ENCODE peak calls at places on chromosomes 11 and 22, in seven cellular contexts. R is spleen; G is effector memory CD4-positive, alpha-beta T cell; I is colonic mucosa; N is HL-60; M is vagina; Z is K562. B is an unnamed sample. For H3K27me3, the result is how much of the 10 kb centered on the place peaks cover.

GRCh38 chr11:83033972-83034672 is 37.6 kb downstream of the RAB30 start:
- DNase-seq in R (no peak), G (no peak), I (peak), N (no peak), M (no peak), Z (no peak), B (no peak)

GRCh38 chr22:27777128-27777527 is 24.4 kb downstream of the MN1 start:
- DNase-seq in R (no peak), G (no peak), I (no peak), N (no peak), M (no peak), Z (no peak), B (no peak)

GRCh38 chr11:86637976-86638375 is 34.4 kb downstream of the ME3 start:
- DNase-seq in R (no peak), G (no peak), I (no peak), N (no peak), M (no peak), Z (no peak), B (no peak)

GRCh38 chr22:29172216-29172615 is 33.5 kb upstream of the EMID1 start:
- DNase-seq in R (no peak), G (no peak), I (no peak), N (no peak), M (no peak), Z (no peak), B (no peak)

GRCh38 chr11:75577198-75577597 is 15.1 kb downstream of the SERPINH1 start:
- DNase-seq in R (no peak), G (no peak), I (peak), N (no peak), M (no peak), Z (peak), B (no peak)

GRCh38 chr11:36153581-36153980 is 135.6 kb downstream of the COMMD9 start:
- DNase-seq in R (no peak), G (no peak), I (no peak), N (no peak), M (no peak), Z (no peak), B (no peak)

GRCh38 chr11:30016588-30017363 is at the start of gene KCNA4:
- DNase-seq in R (no peak), G (no peak), I (no peak), N (no peak), M (no peak), Z (peak), B (no peak)

GRCh38 chr11:93577291-93577690 is 34.1 kb upstream of the SMCO4 start:
- DNase-seq in R (no peak), G (no peak), I (no peak), N (no peak), M (no peak), Z (no peak), B (peak)

GRCh38 chr11:101870510-101870909 is 44.3 kb upstream of the CEP126 start:
- DNase-seq in R (no peak), G (no peak), I (no peak), N (no peak), M (no peak), Z (no peak), B (peak)

GRCh38 chr11:117044287-117045035 is 53.8 kb downstream of the SIK3 start:
- DNase-seq in R (no peak), G (no peak), I (no peak), N (no peak), M (no peak), Z (no peak), B (no peak)

GRCh38 chr11:93717501-93717900 is 23.8 kb downstream of the TAF1D start:
- DNase-seq in R (no peak), G (no peak), I (no peak), N (no peak), M (no peak), Z (no peak), B (peak)

GRCh38 chr22:46929046-46929688 is 166.7 kb downstream of the TBC1D22A start:
- DNase-seq in R (no peak), G (no peak), I (no peak), N (no peak), M (no peak), Z (no peak), B (no peak)

GRCh38 chr11:110337570-110338193 is 41.3 kb upstream of the RDX start:
- DNase-seq in R (no peak), G (no peak), I (no peak), N (no peak), M (no peak), Z (no peak), B (peak)

GRCh38 chr11:84714316-84714780 is 912.8 kb downstream of the DLG2 start:
- DNase-seq in R (peak), G (no peak), I (peak), N (peak), M (no peak), Z (peak), B (peak)

GRCh38 chr11:45811109-45811435 is 6.1 kb downstream of the SLC35C1 start:
- DNase-seq in R (no peak), G (no peak), I (no peak), N (no peak), M (no peak), Z (no peak), B (no peak)

GRCh38 chr11:61472868-61473267 is 35.7 kb upstream of the LRRC10B start:
- DNase-seq in R (no peak), G (no peak), I (no peak), N (no peak), M (no peak), Z (no peak), B (no peak)

GRCh38 chr22:31613286-31613903 is 48.6 kb downstream of the PISD start:
- DNase-seq in R (peak), G (no peak), I (no peak), N (no peak), M (no peak), Z (no peak), B (no peak)

GRCh38 chr22:17035246-17035645 is 27.2 kb upstream of the GAB4 start:
- DNase-seq in R (no peak), G (no peak), I (no peak), N (no peak), M (no peak), Z (no peak), B (no peak)

GRCh38 chr22:24138649-24139420 is 42.5 kb upstream of the SUSD2 start:
- DNase-seq in R (no peak), G (no peak), I (no peak), N (no peak), M (no peak), Z (no peak), B (no peak)

GRCh38 chr11:133834399-133835257 is 10.7 kb downstream of the SPATA19 start:
- DNase-seq in R (peak), G (no peak), I (no peak), N (no peak), M (peak), Z (no peak), B (no peak)

GRCh38 chr11:128334311-128335044 is 252.9 kb downstream of the ETS1 start:
- DNase-seq in R (peak), G (no peak), I (no peak), N (no peak), M (no peak), Z (no peak), B (no peak)

GRCh38 chr11:88354909-88355308 is 17.4 kb upstream of the CTSC start:
- DNase-seq in R (no peak), G (no peak), I (no peak), N (no peak), M (no peak), Z (no peak), B (no peak)

GRCh38 chr22:46077669-46078099 is 72.6 kb upstream of the PPARA start:
- DNase-seq in R (peak), G (no peak), I (no peak), N (no peak), M (no peak), Z (no peak), B (no peak)

GRCh38 chr22:40387758-40388157 is 17.4 kb downstream of the SGSM3 start:
- DNase-seq in R (no peak), G (no peak), I (peak), N (no peak), M (no peak), Z (no peak), B (no peak)

GRCh38 chr22:39839917-39840510 is 53.5 kb downstream of the ENTHD1 start:
- DNase-seq in R (no peak), G (no peak), I (no peak), N (no peak), M (no peak), Z (peak), B (no peak)

DNA sequence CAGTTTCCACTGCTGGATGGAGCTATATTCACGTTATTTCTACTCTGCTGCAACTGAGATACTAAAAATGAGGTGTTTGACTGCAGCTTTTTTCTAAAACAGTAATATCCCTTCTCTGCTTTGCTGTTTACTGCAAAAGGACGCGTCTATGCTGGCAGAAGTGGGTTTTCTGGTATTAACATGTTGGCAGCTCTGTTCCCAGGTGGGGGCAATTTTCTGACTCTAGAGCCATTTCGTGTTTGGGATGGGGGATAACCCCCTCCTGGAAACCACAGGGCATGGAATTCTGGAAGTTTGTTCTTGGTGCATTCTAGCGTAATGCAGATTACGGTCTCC is 4.9 kb downstream of the GRK2 start:
- DNase-seq in R (no peak), G (no peak), I (no peak), N (no peak), M (no peak), Z (no peak), B (no peak)
- H3K4me3 ChIP-seq in R (peak), G (peak), I (no peak), N (peak), M (peak), Z (no peak), B (no peak)

GRCh38 chr11:31830406-31830805 is 19.3 kb upstream of the PAX6 start:
- DNase-seq in R (no peak), G (no peak), I (no peak), N (no peak), M (no peak), Z (no peak), B (no peak)
- H3K27me3 ChIP-seq in R (under half), G (under half), I (under half), N (half or more), M (under half), Z (under half), B (half or more)

DNA sequence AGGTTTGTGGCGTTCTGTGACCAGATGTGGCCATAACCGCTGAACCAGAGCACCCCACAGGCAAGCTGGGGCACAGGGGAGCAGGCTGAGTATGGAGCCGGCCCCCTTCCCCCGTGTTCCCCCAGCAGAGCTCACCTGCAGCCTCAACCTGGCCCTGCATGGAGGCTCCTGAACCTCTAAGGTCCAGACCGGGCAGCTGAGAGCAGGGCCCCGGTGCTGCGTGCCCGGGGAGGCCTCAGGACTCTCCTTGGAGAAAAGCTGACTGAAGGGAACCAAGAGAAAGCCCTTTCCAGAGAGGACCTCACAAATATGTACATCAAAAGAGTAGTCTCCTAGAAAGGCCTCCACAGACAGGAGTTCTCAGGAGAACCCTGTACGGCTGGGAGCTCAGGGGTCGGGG is 17.4 kb upstream of the IGSF22 start:
- DNase-seq in R (no peak), G (no peak), I (no peak), N (no peak), M (no peak), Z (no peak), B (no peak)
- H3K4me3 ChIP-seq in R (no peak), G (no peak), I (no peak), N (no peak), M (no peak), Z (no peak), B (no peak)

DNA sequence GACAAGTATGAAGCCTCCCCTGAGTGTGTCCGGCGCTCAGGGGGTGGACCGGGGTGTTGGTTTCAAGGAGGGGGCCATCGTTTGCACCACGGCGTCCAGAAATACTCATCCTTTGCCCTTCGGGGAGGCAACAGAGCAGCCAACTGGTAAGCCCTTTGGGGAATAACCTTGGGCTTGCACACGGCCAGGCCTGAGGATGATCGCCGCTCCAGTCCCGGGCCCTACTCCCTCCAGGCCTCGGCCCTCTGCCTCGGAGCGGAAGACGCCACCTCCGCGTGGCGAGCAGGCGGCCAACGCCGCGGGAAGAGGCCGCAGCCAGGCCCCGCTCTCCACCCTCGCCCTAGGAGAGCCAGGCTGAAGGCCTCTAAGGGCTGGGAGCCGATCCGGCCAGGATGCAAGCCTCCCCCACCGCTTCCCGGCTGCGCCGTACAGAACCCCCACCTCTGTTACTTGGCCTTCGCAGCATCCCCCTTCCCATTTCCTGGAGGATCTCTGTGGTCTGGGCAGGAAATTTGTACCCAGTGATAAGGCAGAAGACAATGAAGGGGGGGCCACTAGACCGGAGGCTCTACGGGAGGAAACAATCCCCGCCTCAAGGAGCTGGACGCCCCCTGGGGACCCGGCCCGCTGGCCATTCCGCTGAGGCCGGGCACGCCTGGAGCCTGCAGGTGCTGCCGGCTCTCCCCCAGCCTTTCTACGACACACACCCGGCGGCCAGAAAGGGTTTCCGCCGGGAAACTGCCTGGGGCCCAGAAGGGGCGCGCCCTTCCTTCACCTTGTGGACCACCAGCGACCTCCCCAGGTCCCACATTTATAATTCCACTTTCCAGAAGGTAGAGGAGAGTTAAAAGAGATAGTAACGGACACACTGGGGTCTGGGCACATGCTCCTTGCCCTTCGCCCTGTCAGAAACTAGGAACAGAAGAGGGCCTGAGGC is 2.6 kb downstream of the ESAM start:
- DNase-seq in R (peak), G (no peak), I (no peak), N (no peak), M (no peak), Z (no peak), B (no peak)
- H3K27me3 ChIP-seq in R (under half), G (under half), I (under half), N (under half), M (under half), Z (under half), B (under half)

GRCh38 chr11:130032931-130033330 is 30.3 kb upstream of the PRDM10 start:
- DNase-seq in R (no peak), G (no peak), I (no peak), N (no peak), M (no peak), Z (no peak), B (no peak)
- H3K4me3 ChIP-seq in R (no peak), G (no peak), I (no peak), N (no peak), M (no peak), Z (no peak), B (no peak)

DNA sequence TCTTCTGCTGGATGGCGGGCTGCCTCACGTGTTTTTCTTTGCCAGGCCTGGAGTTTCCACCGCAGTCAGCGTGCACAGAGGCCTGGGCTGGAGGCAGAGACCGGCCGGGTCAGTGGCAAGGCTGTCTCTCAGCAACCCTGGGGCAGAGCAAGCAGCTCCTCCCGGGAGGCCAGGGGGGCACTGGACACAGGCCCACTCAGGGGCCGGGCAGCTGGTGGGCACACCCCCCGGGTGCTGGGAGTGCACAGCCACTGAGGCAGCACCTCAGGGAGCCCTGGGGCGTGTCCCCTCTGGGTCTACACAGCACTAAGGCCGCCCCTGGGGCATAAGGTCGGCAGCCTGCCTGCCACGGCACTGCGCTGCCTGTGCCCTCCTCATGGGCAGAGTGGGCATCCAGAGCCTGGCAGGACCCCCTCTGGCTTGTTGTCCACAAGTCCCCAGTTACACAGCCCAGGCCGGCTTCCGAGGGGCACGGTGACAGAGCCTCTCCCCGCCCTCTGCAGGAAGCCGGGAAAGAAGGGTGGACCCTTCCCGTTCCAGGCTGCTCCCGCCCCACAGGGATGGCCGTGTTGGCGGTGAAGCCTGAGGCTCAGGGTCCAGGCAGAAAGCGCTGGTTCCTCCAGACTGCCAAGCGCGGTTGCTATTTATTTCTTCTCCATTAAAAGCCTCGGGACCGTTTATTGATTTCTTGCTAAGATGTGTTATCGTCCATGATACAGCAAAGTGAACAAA is 18.5 kb upstream of the TH start:
- DNase-seq in R (no peak), G (no peak), I (no peak), N (no peak), M (no peak), Z (no peak), B (no peak)
- H3K27me3 ChIP-seq in R (under half), G (under half), I (under half), N (under half), M (under half), Z (under half), B (under half)

GRCh38 chr22:22031183-22031560 is 48.6 kb upstream of the TOP3B start:
- DNase-seq in R (peak), G (no peak), I (no peak), N (no peak), M (no peak), Z (no peak), B (no peak)

GRCh38 chr22:22032099-22032905 is 49.7 kb upstream of the TOP3B start:
- DNase-seq in R (no peak), G (no peak), I (no peak), N (no peak), M (no peak), Z (no peak), B (no peak)

GRCh38 chr22:22031571-22031970 is 49.0 kb upstream of the TOP3B start:
- DNase-seq in R (no peak), G (no peak), I (no peak), N (no peak), M (no peak), Z (no peak), B (no peak)

GRCh38 chr22:22032906-22033802 is 50.6 kb upstream of the TOP3B start:
- DNase-seq in R (no peak), G (no peak), I (no peak), N (no peak), M (no peak), Z (no peak), B (no peak)

GRCh38 chr22:22030493-22031182 is 48.1 kb upstream of the TOP3B start:
- DNase-seq in R (peak), G (no peak), I (no peak), N (no peak), M (no peak), Z (peak), B (no peak)
- H3K4me3 ChIP-seq in R (no peak), G (no peak), I (no peak), N (no peak), M (no peak), Z (no peak), B (no peak)

GRCh38 chr11:18703001-18703763 is 4.6 kb downstream of the TMEM86A start:
- DNase-seq in R (no peak), G (no peak), I (no peak), N (no peak), M (no peak), Z (no peak), B (no peak)
- H3K27me3 ChIP-seq in R (under half), G (under half), I (under half), N (under half), M (under half), Z (under half), B (under half)

B was measured in brain microvascular endothelial cell.